ENCODE peak calls at places on chromosomes 12 and 14, in six cellular contexts. T is AG09319, X is lower leg skin, O is brain microvascular endothelial cell, N is WTC11, I is lower lobe of right lung. Q is an unnamed sample.

GRCh38 chr14:50714452-50715073 is 46.5 kb upstream of the SAV1 start:
- DNase-seq in T (no peak), X (no peak), O (peak; percentile 41), N (no peak), I (no peak), Q (no peak)

GRCh38 chr14:65251213-65251612 is 148.9 kb upstream of the MAX start:
- DNase-seq in T (peak; percentile 87), X (peak; percentile 78), O (peak; percentile 68), N (no peak), I (no peak), Q (no peak)

GRCh38 chr14:51719970-51720369 is 68.3 kb downstream of the FRMD6 start:
- DNase-seq in T (no peak), X (no peak), O (no peak), N (no peak), I (no peak), Q (no peak)

GRCh38 chr12:105113094-105113493 is 5.6 kb downstream of the WASHC4 start:
- DNase-seq in T (no peak), X (no peak), O (no peak), N (no peak), I (no peak), Q (no peak)

GRCh38 chr12:117037296-117038022 is 61.8 kb downstream of the TESC start:
- DNase-seq in T (no peak), X (no peak), O (no peak), N (no peak), I (no peak), Q (no peak)

GRCh38 chr12:10354502-10354901 is 35.3 kb downstream of the KLRK1 start:
- DNase-seq in T (no peak), X (no peak), O (no peak), N (no peak), I (no peak), Q (no peak)

GRCh38 chr12:105955608-105955931 is 183.2 kb downstream of the NUAK1 start:
- DNase-seq in T (no peak), X (no peak), O (no peak), N (no peak), I (no peak), Q (no peak)

GRCh38 chr12:3728686-3729085 is 24.2 kb downstream of the CRACR2A start:
- DNase-seq in T (no peak), X (peak; percentile 58), O (no peak), N (no peak), I (peak; percentile 62), Q (no peak)

GRCh38 chr12:124005736-124006581 is 32.9 kb downstream of the ZNF664 start:
- DNase-seq in T (no peak), X (peak; percentile 68), O (no peak), N (no peak), I (no peak), Q (no peak)

GRCh38 chr14:71070169-71070568 is 162.9 kb downstream of the PCNX1 start:
- DNase-seq in T (no peak), X (no peak), O (no peak), N (no peak), I (no peak), Q (no peak)

GRCh38 chr12:47881826-47882427 is 22.9 kb downstream of the VDR start:
- DNase-seq in T (peak; percentile 93), X (no peak), O (peak; percentile 98), N (no peak), I (no peak), Q (no peak)

GRCh38 chr12:61758661-61759060 is 501.5 kb upstream of the USP15 start:
- DNase-seq in T (no peak), X (no peak), O (peak; percentile 3), N (no peak), I (no peak), Q (no peak)

GRCh38 chr12:54980341-54980740 is 4.2 kb downstream of the TESPA1 start:
- DNase-seq in T (no peak), X (no peak), O (no peak), N (no peak), I (no peak), Q (no peak)

GRCh38 chr12:112168561-112168971 is 43.2 kb downstream of the TRAFD1 start:
- DNase-seq in T (no peak), X (no peak), O (no peak), N (no peak), I (no peak), Q (no peak)

GRCh38 chr12:112169086-112169872 is 43.9 kb downstream of the TRAFD1 start:
- DNase-seq in T (no peak), X (no peak), O (no peak), N (no peak), I (no peak), Q (no peak)

GRCh38 chr12:112169966-112170365 is 44.6 kb downstream of the TRAFD1 start:
- DNase-seq in T (no peak), X (no peak), O (no peak), N (no peak), I (no peak), Q (no peak)

GRCh38 chr12:112170971-112171596 is 45.7 kb downstream of the TRAFD1 start:
- DNase-seq in T (no peak), X (no peak), O (no peak), N (no peak), I (no peak), Q (no peak)

DNA sequence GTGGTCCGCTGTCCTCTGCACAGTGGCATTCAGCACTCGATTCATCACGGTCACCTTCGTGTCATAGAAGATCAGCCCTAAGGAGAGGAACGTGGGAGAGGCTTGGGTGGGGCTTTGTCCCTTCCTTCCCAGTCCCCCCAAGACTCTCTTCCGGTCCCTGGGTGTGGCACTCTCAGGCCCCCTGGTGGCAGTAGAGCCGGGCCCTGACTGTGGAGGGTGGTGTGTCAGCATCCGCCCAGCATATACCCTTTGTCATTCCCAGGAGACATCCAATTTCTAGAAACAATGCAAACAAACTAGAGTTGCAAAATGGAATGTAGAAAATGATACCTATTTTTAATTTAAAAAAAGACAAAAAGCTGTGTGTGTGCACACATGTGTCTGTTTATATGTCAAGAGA is 45.0 kb downstream of the TRAFD1 start:
- DNase-seq in T (no peak), X (no peak), O (peak; percentile 30), N (peak; percentile 42), I (no peak), Q (no peak)
- TF ChIP-seq CTCF in T (peak; percentile 58), X (no peak), O (peak; percentile 74), N (no peak), I (peak; percentile 45), Q (peak; percentile 51)

GRCh38 chr14:103749860-103750259 is 34.2 kb downstream of the ZFYVE21 start:
- DNase-seq in T (no peak), X (no peak), O (no peak), N (no peak), I (no peak), Q (no peak)
- TF ChIP-seq CTCF in T (no peak), X (no peak), O (no peak), N (no peak), I (peak; percentile 15), Q (no peak)

DNA sequence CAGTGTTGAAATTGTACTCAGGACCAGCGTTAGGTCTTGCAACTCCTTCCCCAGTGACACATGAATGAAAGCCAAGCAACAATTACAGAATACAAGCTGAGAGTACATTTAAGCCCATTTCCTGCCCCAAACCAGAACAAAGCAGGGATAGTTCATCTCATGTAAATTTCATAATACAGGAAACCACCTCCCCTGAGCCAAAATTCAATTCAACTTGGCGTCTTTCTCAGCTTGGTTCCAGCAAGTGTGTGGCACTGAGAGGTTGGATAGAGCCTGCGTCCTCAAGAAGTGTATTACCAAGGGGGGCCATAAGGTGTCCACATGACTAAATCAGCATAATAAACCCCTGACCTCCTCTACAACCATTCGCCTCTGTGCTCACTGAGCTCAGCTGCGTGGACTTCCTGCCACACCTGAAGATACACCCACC is 278.9 kb upstream of the CRY1 start:
- DNase-seq in T (no peak), X (no peak), O (no peak), N (no peak), I (no peak), Q (no peak)
- TF ChIP-seq CTCF in T (no peak), X (no peak), O (no peak), N (no peak), I (no peak), Q (no peak)

DNA sequence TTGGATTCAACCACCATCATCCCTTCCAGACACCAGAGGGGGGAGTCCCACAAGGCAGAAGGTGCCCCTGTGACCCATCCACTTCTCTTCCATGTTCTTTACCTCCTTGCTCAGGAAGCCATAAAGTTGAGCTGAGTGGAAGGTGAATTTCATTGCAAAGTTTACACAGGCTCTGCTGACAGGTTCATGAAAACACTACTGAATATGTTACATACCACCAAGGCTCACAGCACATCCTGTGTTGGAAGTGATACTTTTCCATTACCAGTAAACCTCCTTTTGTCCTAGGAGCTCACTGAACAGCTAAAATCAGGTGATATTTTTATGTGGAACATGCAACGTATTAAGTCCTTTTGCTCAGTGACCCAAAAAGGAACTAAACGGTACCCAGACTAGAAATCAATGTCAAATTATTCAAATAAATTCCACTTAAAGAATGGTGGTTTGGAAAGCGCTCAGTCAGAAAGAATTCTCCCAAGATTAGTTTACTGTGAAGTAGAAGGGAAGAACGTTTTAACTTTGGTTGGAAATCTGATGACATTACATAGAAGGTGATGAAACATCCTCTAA is 196.2 kb upstream of the NUDT4 start:
- DNase-seq in T (no peak), X (no peak), O (no peak), N (no peak), I (no peak), Q (no peak)
- TF ChIP-seq CTCF in T (no peak), X (no peak), O (no peak), N (no peak), I (no peak), Q (no peak)

GRCh38 chr12:53599579-53599978 is 26.6 kb downstream of the ATF7 start:
- DNase-seq in T (no peak), X (no peak), O (no peak), N (no peak), I (no peak), Q (no peak)
- TF ChIP-seq CTCF in T (no peak), X (no peak), O (no peak), N (no peak), I (no peak), Q (peak; percentile 23)

GRCh38 chr12:98939350-98939749 is 294.3 kb downstream of the APAF1 start:
- DNase-seq in T (no peak), X (no peak), O (peak; percentile 44), N (peak; percentile 28), I (no peak), Q (no peak)
- TF ChIP-seq CTCF in T (peak; percentile 41), X (no peak), O (peak; percentile 70), N (peak; percentile 36), I (no peak), Q (peak; percentile 63)

GRCh38 chr12:113868365-113868764 is 97.8 kb downstream of the RBM19 start:
- DNase-seq in T (no peak), X (no peak), O (no peak), N (no peak), I (no peak), Q (no peak)

GRCh38 chr12:113870035-113870434 is 96.1 kb downstream of the RBM19 start:
- DNase-seq in T (no peak), X (no peak), O (no peak), N (no peak), I (no peak), Q (no peak)

GRCh38 chr12:113870890-113871289 is 95.2 kb downstream of the RBM19 start:
- DNase-seq in T (no peak), X (no peak), O (no peak), N (no peak), I (no peak), Q (no peak)

GRCh38 chr12:113866496-113866895 is 99.6 kb downstream of the RBM19 start:
- DNase-seq in T (no peak), X (no peak), O (no peak), N (no peak), I (no peak), Q (no peak)

GRCh38 chr12:113867258-113867657 is 98.9 kb downstream of the RBM19 start:
- DNase-seq in T (no peak), X (no peak), O (no peak), N (peak; percentile 62), I (no peak), Q (peak; percentile 30)
- TF ChIP-seq CTCF in T (peak; percentile 30), X (no peak), O (peak; percentile 75), N (peak; percentile 26), I (no peak), Q (peak; percentile 58)

Q was measured in neural crest cell.